ENCODE peak calls at places on chromosome 2, in six cellular contexts. F, Z, K, V, E and Q are unnamed samples.

GRCh38 chr2:121187922-121188411 is 97.0 kb downstream of the TFCP2L1 start:
- DNase-seq in F (no peak), Z (no peak), K (no peak), V (no peak), E (no peak), Q (no peak)

GRCh38 chr2:229642371-229642770 is 72.0 kb downstream of the DNER start:
- DNase-seq in F (peak; percentile 75), Z (no peak), K (no peak), V (no peak), E (peak; percentile 19), Q (no peak)

GRCh38 chr2:121076885-121077549 is 208.0 kb downstream of the TFCP2L1 start:
- DNase-seq in F (peak; percentile 71), Z (peak; percentile 75), K (peak; percentile 64), V (peak; percentile 44), E (peak; percentile 78), Q (no peak)

GRCh38 chr2:69563021-69563420 is 80.5 kb downstream of the AAK1 start:
- DNase-seq in F (no peak), Z (no peak), K (no peak), V (no peak), E (no peak), Q (no peak)

GRCh38 chr2:38152093-38152492 is 76.1 kb upstream of the CYP1B1 start:
- DNase-seq in F (no peak), Z (no peak), K (no peak), V (no peak), E (no peak), Q (no peak)

GRCh38 chr2:11753452-11753885 is 7.0 kb downstream of the LPIN1 start:
- DNase-seq in F (peak; percentile 86), Z (no peak), K (no peak), V (no peak), E (peak; percentile 82), Q (no peak)

GRCh38 chr2:69791045-69791444 is 38.4 kb upstream of the GMCL1 start:
- DNase-seq in F (no peak), Z (no peak), K (no peak), V (no peak), E (no peak), Q (no peak)

GRCh38 chr2:8202139-8202538 is 479.7 kb upstream of the ID2 start:
- DNase-seq in F (no peak), Z (no peak), K (no peak), V (no peak), E (no peak), Q (no peak)

GRCh38 chr2:4635289-4635688 is 931.9 kb downstream of the DCDC2C start:
- DNase-seq in F (no peak), Z (no peak), K (no peak), V (no peak), E (no peak), Q (no peak)

GRCh38 chr2:134141598-134142340 is 112.1 kb upstream of the MGAT5 start:
- DNase-seq in F (no peak), Z (no peak), K (no peak), V (no peak), E (peak; percentile 30), Q (no peak)
- H3K4me1 ChIP-seq in F (peaks cover 82% of the 10 kb centered on the region), Z (peaks cover 20% of the 10 kb centered on the region), K (peaks cover 97% of the 10 kb centered on the region), V (peaks cover 13% of the 10 kb centered on the region), E (peaks cover 21% of the 10 kb centered on the region), Q (peaks cover 14% of the 10 kb centered on the region)

DNA sequence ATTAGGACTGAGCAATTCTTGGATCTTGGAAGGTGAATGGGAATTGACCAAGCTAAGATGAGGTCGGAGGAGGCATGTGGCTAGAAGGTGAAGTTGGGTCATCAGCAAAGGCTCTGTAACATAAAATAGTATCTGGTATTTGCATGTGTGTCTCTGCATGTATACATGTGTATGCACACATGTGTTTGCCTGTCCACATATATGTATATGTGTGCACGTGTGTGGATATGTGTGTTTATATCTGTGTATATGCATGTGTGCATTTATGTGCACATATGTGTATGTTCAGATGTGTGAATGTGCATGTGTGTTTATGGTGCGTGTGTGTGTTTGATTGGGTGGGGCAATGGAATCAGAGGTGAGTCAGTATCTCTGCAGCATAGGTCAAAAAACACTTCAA is 664.3 kb downstream of the CNTNAP5 start:
- DNase-seq in F (no peak), Z (no peak), K (no peak), V (no peak), E (no peak), Q (no peak)
- H3K9me3 ChIP-seq in F (peaks cover 7% of the 10 kb centered on the region), Z (peaks cover 5% of the 10 kb centered on the region), K (peaks cover 62% of the 10 kb centered on the region), V (no peaks in the 10 kb centered on the region), E (no peaks in the 10 kb centered on the region), Q (no peaks in the 10 kb centered on the region)

GRCh38 chr2:71500426-71501079 is 47.2 kb downstream of the DYSF start:
- DNase-seq in F (no peak), Z (no peak), K (peak; percentile 32), V (no peak), E (no peak), Q (no peak)

GRCh38 chr2:71496156-71496770 is 42.9 kb downstream of the DYSF start:
- DNase-seq in F (no peak), Z (no peak), K (no peak), V (no peak), E (no peak), Q (no peak)

GRCh38 chr2:71499691-71500090 is 46.3 kb downstream of the DYSF start:
- DNase-seq in F (no peak), Z (no peak), K (no peak), V (no peak), E (no peak), Q (no peak)

GRCh38 chr2:71494523-71495155 is 41.3 kb downstream of the DYSF start:
- DNase-seq in F (no peak), Z (no peak), K (no peak), V (no peak), E (no peak), Q (no peak)

DNA sequence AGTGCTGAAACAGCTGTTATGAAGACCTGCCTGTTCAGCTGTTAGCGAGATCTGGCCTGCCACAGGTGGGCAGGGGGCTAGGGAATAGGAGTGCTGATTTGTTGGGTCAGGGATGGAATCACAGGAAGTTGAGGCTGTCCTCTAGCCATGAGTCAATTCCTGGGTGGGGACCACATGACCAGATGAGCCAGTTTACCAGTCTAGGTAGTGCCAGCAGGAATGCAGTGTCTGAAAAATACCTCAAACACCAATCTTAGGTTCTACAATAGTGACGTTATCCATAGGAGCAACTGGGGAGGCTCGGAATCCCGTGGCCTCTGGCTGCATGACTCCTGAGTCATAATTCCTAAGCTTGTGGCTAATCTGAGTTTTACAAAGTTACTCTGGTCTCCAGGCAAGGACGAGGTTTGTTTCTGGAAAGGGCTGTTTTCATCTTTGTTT is 44.9 kb downstream of the DYSF start:
- DNase-seq in F (no peak), Z (peak; percentile 75), K (no peak), V (no peak), E (no peak), Q (no peak)
- H3K4me1 ChIP-seq in F (no peaks in the 10 kb centered on the region), Z (peaks cover 13% of the 10 kb centered on the region), K (peaks cover 77% of the 10 kb centered on the region), V (no peaks in the 10 kb centered on the region), E (no peaks in the 10 kb centered on the region), Q (no peaks in the 10 kb centered on the region)

GRCh38 chr2:189558516-189559263 is 21.9 kb downstream of the SLC40A1 start:
- DNase-seq in F (no peak), Z (no peak), K (no peak), V (no peak), E (no peak), Q (no peak)

GRCh38 chr2:189559579-189560272 is 20.9 kb downstream of the SLC40A1 start:
- DNase-seq in F (peak; percentile 13), Z (no peak), K (peak; percentile 42), V (no peak), E (no peak), Q (no peak)

GRCh38 chr2:189555243-189555642 is 25.3 kb downstream of the SLC40A1 start:
- DNase-seq in F (no peak), Z (peak; percentile 79), K (no peak), V (no peak), E (no peak), Q (no peak)

GRCh38 chr2:189560273-189560586 is 20.4 kb downstream of the SLC40A1 start:
- DNase-seq in F (no peak), Z (no peak), K (no peak), V (no peak), E (no peak), Q (no peak)

DNA sequence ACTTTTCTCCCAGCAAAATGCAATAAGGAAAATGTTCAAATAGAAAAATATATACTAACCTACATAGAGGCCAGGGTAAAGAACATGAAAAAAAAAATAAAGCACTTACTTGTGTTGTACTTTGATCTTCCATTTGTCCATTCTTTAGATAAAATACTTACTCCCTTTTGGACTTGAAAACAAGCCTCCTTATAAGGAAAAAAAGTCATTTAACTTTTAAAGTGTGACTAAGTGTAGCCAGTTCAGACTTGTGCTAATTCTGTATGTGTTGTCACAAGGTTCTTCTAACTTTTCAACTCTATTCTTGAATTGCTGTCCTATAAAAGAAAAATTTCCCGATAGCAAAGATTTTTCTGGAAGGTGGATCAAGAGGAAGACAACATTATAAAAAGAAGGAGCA is 23.2 kb downstream of the SLC40A1 start:
- DNase-seq in F (no peak), Z (no peak), K (no peak), V (no peak), E (no peak), Q (no peak)
- H3K9me3 ChIP-seq in F (no peaks in the 10 kb centered on the region), Z (no peaks in the 10 kb centered on the region), K (no peaks in the 10 kb centered on the region), V (no peaks in the 10 kb centered on the region), E (no peaks in the 10 kb centered on the region), Q (no peaks in the 10 kb centered on the region)